ENCODE peak calls at places on chromosomes 7 and 10, in ten cellular contexts. L, R, T, P, K, Q, U, S, C and A are unnamed samples.

GRCh38 chr7:51229620-51230323 is 86.8 kb downstream of the COBL start:
- DNase-seq in L (no peak), R (no peak), T (no peak), P (no peak), K (no peak), Q (no peak), U (no peak), S (no peak), C (no peak), A (peak; percentile 59)

GRCh38 chr7:92584953-92585352 is 5.2 kb downstream of the FAM133B start:
- DNase-seq in L (no peak), R (no peak), T (no peak), P (no peak), K (no peak), Q (no peak), U (no peak), S (peak; percentile 68), C (no peak), A (no peak)

GRCh38 chr7:68730871-68731403 is 867.3 kb upstream of the AUTS2 start:
- DNase-seq in L (no peak), R (no peak), T (no peak), P (no peak), K (no peak), Q (no peak), U (no peak), S (peak; percentile 90), C (no peak), A (no peak)

GRCh38 chr10:48769706-48770105 is 85.0 kb downstream of the WDFY4 start:
- DNase-seq in L (no peak), R (no peak), T (no peak), P (no peak), K (no peak), Q (no peak), U (no peak), S (no peak), C (no peak), A (no peak)

GRCh38 chr7:129933627-129934026 is 19.1 kb downstream of the UBE2H start:
- DNase-seq in L (no peak), R (no peak), T (no peak), P (no peak), K (no peak), Q (no peak), U (no peak), S (no peak), C (no peak), A (no peak)

GRCh38 chr7:112132123-112132694 is 74.0 kb downstream of the DOCK4 start:
- DNase-seq in L (no peak), R (no peak), T (no peak), P (no peak), K (no peak), Q (no peak), U (no peak), S (no peak), C (no peak), A (no peak)

GRCh38 chr10:12772797-12773587 is 228.5 kb downstream of the CCDC3 start:
- DNase-seq in L (no peak), R (no peak), T (no peak), P (no peak), K (no peak), Q (no peak), U (no peak), S (peak; percentile 14), C (no peak), A (no peak)

GRCh38 chr10:101848408-101848807 is 4.8 kb upstream of the KCNIP2 start:
- DNase-seq in L (no peak), R (no peak), T (no peak), P (no peak), K (no peak), Q (no peak), U (no peak), S (no peak), C (no peak), A (no peak)

GRCh38 chr7:28726563-28726962 is 231.6 kb downstream of the TRIL start:
- DNase-seq in L (no peak), R (no peak), T (no peak), P (no peak), K (no peak), Q (no peak), U (no peak), S (no peak), C (no peak), A (no peak)

GRCh38 chr10:72321248-72322029 is 33.3 kb downstream of the DNAJB12 start:
- DNase-seq in L (no peak), R (no peak), T (no peak), P (no peak), K (no peak), Q (no peak), U (no peak), S (no peak), C (no peak), A (no peak)

GRCh38 chr7:84025332-84025927 is 169.2 kb downstream of the SEMA3A start:
- DNase-seq in L (peak; percentile 94), R (no peak), T (no peak), P (no peak), K (no peak), Q (peak; percentile 84), U (peak; percentile 84), S (peak; percentile 94), C (no peak), A (no peak)

GRCh38 chr10:30028006-30028441 is 31.4 kb downstream of the JCAD start:
- DNase-seq in L (no peak), R (no peak), T (no peak), P (no peak), K (peak; percentile 74), Q (no peak), U (no peak), S (no peak), C (no peak), A (no peak)

DNA sequence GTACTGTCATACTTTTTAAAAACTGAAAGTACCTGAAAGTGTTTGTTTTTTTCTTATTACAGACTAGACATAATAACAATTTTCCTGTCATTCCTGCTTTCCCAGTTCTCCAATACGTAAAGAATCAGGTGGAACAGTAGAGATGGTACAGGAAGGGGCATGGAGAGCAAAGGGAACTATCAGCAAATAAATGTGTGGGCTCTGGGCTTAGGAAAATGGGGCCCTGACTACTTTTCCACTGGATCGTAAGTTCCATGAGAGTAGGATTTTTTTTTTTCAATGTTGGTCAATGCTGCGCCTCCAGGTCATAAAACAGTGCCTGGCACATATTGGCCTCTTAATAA is 15.2 kb upstream of the FAS start:
- DNase-seq in L (no peak), R (no peak), T (no peak), P (no peak), K (no peak), Q (no peak), U (no peak), S (no peak), C (no peak), A (no peak)
- H3K4me3 ChIP-seq in L (peak overlapping the region; percentile 53), R (no peak overlapping the region), T (peak overlapping the region; percentile 51), P (peak overlapping the region; percentile 31), K (peak overlapping the region; percentile 33), Q (peak overlapping the region; percentile 50), U (peak overlapping the region; percentile 82), S (peak overlapping the region; percentile 44), C (peak overlapping the region; percentile 47), A (peak overlapping the region; percentile 71)

DNA sequence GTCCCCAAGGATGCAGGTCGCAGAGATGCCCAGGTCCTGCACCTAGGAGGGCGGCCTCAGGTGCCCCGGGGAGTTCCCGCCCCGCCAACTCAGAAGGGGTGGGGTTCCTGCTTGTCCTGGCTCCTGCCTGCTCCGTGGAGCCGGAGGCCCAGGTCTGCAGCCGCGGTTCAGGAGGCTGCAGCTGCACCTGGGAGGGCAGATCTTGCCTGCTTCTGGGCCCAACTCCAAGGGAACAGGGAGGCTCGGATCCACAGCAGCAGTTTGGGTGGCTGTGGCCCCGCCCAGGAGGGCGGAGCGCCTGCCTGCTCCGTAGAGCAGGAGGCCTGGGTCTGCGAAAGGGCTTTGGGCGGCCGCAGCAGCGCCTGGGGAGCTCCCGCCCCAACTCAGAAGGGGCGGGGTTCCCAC is 108.2 kb upstream of the EGR2 start:
- DNase-seq in L (no peak), R (peak; percentile 82), T (no peak), P (no peak), K (no peak), Q (no peak), U (no peak), S (no peak), C (no peak), A (no peak)
- H3K4me3 ChIP-seq in L (no peak overlapping the region), R (peak overlapping the region; percentile 29), T (no peak overlapping the region), P (no peak overlapping the region), K (no peak overlapping the region), Q (no peak overlapping the region), U (peak overlapping the region; percentile 29), S (no peak overlapping the region), C (no peak overlapping the region), A (no peak overlapping the region)

GRCh38 chr7:82699773-82700186 is 256.2 kb upstream of the CACNA2D1 start:
- DNase-seq in L (peak; percentile 54), R (no peak), T (no peak), P (no peak), K (no peak), Q (no peak), U (peak; percentile 72), S (peak; percentile 60), C (no peak), A (no peak)

GRCh38 chr7:82697897-82698296 is 254.3 kb upstream of the CACNA2D1 start:
- DNase-seq in L (peak; percentile 55), R (no peak), T (no peak), P (no peak), K (no peak), Q (no peak), U (no peak), S (peak; percentile 35), C (no peak), A (no peak)

GRCh38 chr7:82696631-82697030 is 253.1 kb upstream of the CACNA2D1 start:
- DNase-seq in L (no peak), R (no peak), T (no peak), P (no peak), K (no peak), Q (no peak), U (no peak), S (no peak), C (no peak), A (no peak)

GRCh38 chr7:82690944-82691343 is 247.4 kb upstream of the CACNA2D1 start:
- DNase-seq in L (no peak), R (peak; percentile 10), T (no peak), P (peak; percentile 48), K (no peak), Q (no peak), U (no peak), S (no peak), C (no peak), A (no peak)

DNA sequence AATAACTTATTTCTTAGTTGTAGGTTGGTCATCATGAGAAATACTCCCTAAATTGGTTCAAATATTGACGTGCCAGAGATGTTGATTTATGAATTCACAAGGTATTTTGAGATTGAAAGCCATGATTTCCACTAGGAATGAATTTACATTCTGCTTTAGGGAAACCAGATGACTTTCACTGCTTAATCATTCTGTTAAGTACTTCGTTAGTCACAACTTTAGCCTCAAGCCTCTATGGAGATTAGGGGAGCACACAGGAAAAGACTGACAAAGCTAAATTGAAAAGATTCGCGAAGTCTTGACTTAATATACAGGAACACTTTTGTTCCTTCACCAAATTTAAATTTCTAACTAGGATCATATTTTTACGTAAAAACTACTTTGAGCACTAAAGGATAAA is 250.4 kb upstream of the CACNA2D1 start:
- DNase-seq in L (no peak), R (no peak), T (no peak), P (no peak), K (no peak), Q (no peak), U (no peak), S (no peak), C (no peak), A (no peak)
- H3K4me3 ChIP-seq in L (no peak overlapping the region), R (no peak overlapping the region), T (no peak overlapping the region), P (no peak overlapping the region), K (no peak overlapping the region), Q (no peak overlapping the region), U (no peak overlapping the region), S (no peak overlapping the region), C (no peak overlapping the region), A (no peak overlapping the region)

GRCh38 chr10:11602357-11602756 is 9.1 kb downstream of the USP6NL start:
- DNase-seq in L (no peak), R (no peak), T (no peak), P (no peak), K (no peak), Q (no peak), U (no peak), S (no peak), C (no peak), A (no peak)
- H3K4me3 ChIP-seq in L (no peak overlapping the region), R (no peak overlapping the region), T (no peak overlapping the region), P (no peak overlapping the region), K (no peak overlapping the region), Q (no peak overlapping the region), U (no peak overlapping the region), S (no peak overlapping the region), C (no peak overlapping the region), A (no peak overlapping the region)